ENCODE peak calls at places on chromosome 11, in ten cellular contexts. W is tibial nerve; K is skeletal muscle cell; Y is NB4; P is HCT116; E is left ventricle myocardium inferior; G is psoas muscle; J is small intestine; F is Panc1; M is CD8-positive, alpha-beta T cell. C is an unnamed sample.

GRCh38 chr11:76962583-76963416 is 71.4 kb upstream of the B3GNT6 start:
- DNase-seq in E (no peak), G (no peak), J (peak; percentile 92), P (no peak), M (no peak), Y (peak; percentile 70), F (no peak), K (no peak), W (no peak), C (peak; percentile 88)

GRCh38 chr11:81420668-81421550 is 1312.8 kb downstream of the FAM181B start:
- DNase-seq in K (no peak), M (no peak), J (no peak), Y (no peak), G (no peak), E (no peak), F (no peak), P (no peak), W (no peak), C (no peak)

GRCh38 chr11:108617055-108617454 is 23.5 kb upstream of the EXPH5 start:
- DNase-seq in G (no peak), Y (no peak), K (no peak), M (no peak), F (no peak), J (no peak), E (no peak), P (no peak), W (no peak), C (no peak)

GRCh38 chr11:74462009-74462408 is 5.3 kb downstream of the KCNE3 start:
- DNase-seq in E (peak; percentile 84), F (no peak), J (peak; percentile 61), K (no peak), G (peak; percentile 88), M (no peak), P (no peak), Y (peak; percentile 97), W (peak; percentile 73), C (no peak)

GRCh38 chr11:88434333-88434976 is 96.9 kb upstream of the CTSC start:
- DNase-seq in P (no peak), E (no peak), Y (peak; percentile 28), F (no peak), M (no peak), G (no peak), J (no peak), K (no peak), W (no peak), C (no peak)

GRCh38 chr11:41983458-41983857 is 524.0 kb upstream of the LRRC4C start:
- DNase-seq in E (no peak), M (no peak), P (no peak), F (no peak), W (no peak), K (no peak), G (no peak), J (no peak), Y (no peak), C (no peak)

GRCh38 chr11:26088391-26088790 is 243.5 kb upstream of the ANO3 start:
- DNase-seq in E (no peak), P (no peak), K (peak; percentile 41), Y (no peak), M (no peak), F (no peak), G (no peak), J (no peak), W (no peak), C (no peak)

GRCh38 chr11:125070699-125071254 is 7.7 kb downstream of the SLC37A2 start:
- DNase-seq in E (peak; percentile 52), W (peak; percentile 76), J (peak; percentile 94), P (peak; percentile 39), M (no peak), K (no peak), G (peak; percentile 81), F (no peak), Y (peak; percentile 98), C (no peak)

GRCh38 chr11:69459848-69460539 is 21.5 kb upstream of the LINC01488 start:
- DNase-seq in P (no peak), F (no peak), W (no peak), Y (no peak), M (no peak), G (no peak), J (peak; percentile 88), E (no peak), K (no peak), C (no peak)

GRCh38 chr11:74325649-74326645 is 14.5 kb upstream of the P4HA3 start:
- DNase-seq in K (peak; percentile 86), Y (no peak), M (no peak), P (no peak), G (peak; percentile 94), E (peak; percentile 86), W (peak; percentile 79), J (no peak), F (no peak), C (no peak)

GRCh38 chr11:16598032-16598431 is 140.4 kb upstream of the C11orf58 start:
- DNase-seq in M (no peak), Y (no peak), E (no peak), J (no peak), W (no peak), K (no peak), G (no peak), F (no peak), P (no peak), C (no peak)

GRCh38 chr11:34379081-34379480 is 21.3 kb upstream of the ABTB2 start:
- DNase-seq in E (no peak), M (no peak), P (no peak), F (no peak), G (no peak), W (no peak), Y (peak; percentile 89), J (no peak), K (no peak), C (no peak)

GRCh38 chr11:26947904-26948639 is 45.8 kb upstream of the FIBIN start:
- DNase-seq in P (no peak), W (no peak), F (no peak), J (no peak), Y (no peak), K (peak; percentile 41), G (no peak), E (no peak), M (no peak), C (no peak)

GRCh38 chr11:46345131-46345597 is 2.1 kb upstream of the DGKZ start:
- DNase-seq in E (peak; percentile 75), Y (peak; percentile 93), M (no peak), J (no peak), P (no peak), W (no peak), K (no peak), G (peak; percentile 73), F (no peak), C (no peak)
- H3K4me3 ChIP-seq in E (peak overlapping the region; percentile 84), Y (peak overlapping the region; percentile 93), M (peak overlapping the region; percentile 51), J (no peak overlapping the region), P (no peak overlapping the region), W (peak overlapping the region; percentile 35), K (peak overlapping the region; percentile 29), G (peak overlapping the region; percentile 59), F (no peak overlapping the region), C (no peak overlapping the region)

GRCh38 chr11:6319879-6320410 is 356 bp downstream of the CAVIN3 start:
- DNase-seq in G (peak; percentile 92), P (peak; percentile 76), M (no peak), W (peak; percentile 89), K (peak; percentile 84), E (peak; percentile 96), Y (no peak), J (peak; percentile 59), F (no peak), C (no peak)

GRCh38 chr11:6321356-6321755 is 1.1 kb upstream of the CAVIN3 start:
- DNase-seq in K (no peak), F (no peak), Y (no peak), P (no peak), W (no peak), M (no peak), G (no peak), E (peak; percentile 24), J (no peak), C (no peak)

GRCh38 chr11:6320411-6321207 is at the start of gene CAVIN3:
- DNase-seq in E (peak; percentile 90), P (peak; percentile 48), J (peak; percentile 29), M (no peak), Y (peak; percentile 15), K (peak; percentile 66), G (peak; percentile 92), F (no peak), W (peak; percentile 85), C (no peak)

GRCh38 chr11:6321961-6322362 is 1.7 kb upstream of the CAVIN3 start:
- DNase-seq in M (no peak), W (no peak), K (no peak), J (no peak), E (no peak), G (no peak), P (peak; percentile 52), F (peak; percentile 71), Y (peak; percentile 9), C (no peak)

DNA sequence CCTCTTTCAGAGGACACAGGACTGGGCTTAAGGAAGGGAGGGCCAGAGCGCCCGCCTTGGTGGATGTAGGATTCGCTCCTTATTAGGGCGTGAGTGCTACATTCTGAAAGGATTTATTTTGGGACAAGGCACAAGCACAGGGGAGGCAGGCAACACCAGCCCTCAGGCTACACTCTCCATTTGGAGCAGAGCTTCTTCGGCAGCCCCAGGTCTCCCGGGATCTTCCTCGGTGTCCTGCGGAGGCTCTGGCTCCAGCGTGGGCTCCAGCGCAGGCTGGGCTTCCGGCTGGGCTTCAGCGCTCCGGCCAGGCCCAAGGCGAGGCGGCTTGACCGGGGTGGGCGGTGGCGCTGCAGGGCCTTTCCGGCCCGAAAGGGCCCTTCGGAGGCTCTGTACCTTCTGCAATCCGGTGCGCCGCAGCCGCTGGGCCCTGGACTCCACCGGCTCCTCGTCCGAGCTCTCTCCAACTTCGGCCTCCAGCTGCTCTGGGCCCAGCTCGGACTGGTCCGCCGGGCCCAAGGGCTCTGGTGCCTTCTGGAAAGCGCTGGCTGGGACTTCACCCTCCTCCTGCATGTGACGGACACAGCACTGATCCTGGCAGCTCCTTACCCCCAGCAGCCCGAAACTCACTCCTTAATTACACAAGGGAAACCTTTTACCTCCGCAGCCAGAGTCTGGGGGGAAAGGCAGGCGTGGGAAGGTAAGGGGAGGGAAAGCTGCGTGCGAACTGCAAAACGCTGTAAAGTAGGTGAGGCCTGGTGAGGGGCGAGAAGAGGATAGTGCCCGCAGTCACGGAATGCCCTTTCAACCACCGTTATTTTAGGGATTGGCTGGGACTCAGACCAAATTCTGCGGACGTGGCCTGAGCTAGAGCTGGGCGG is 1.1 kb downstream of the CAVIN3 start:
- DNase-seq in P (no peak), W (peak; percentile 8), K (no peak), Y (no peak), G (peak; percentile 76), M (no peak), J (no peak), E (peak; percentile 71), F (peak; percentile 78), C (no peak)
- H3K4me3 ChIP-seq in P (peak overlapping the region; percentile 64), W (peak overlapping the region; percentile 48), K (peak overlapping the region; percentile 69), Y (no peak overlapping the region), G (peak overlapping the region; percentile 78), M (no peak overlapping the region), J (peak overlapping the region; percentile 0), E (peak overlapping the region; percentile 86), F (peak overlapping the region; percentile 85), C (no peak overlapping the region)

GRCh38 chr11:73139476-73140198 is 2.5 kb downstream of the FCHSD2 start:
- DNase-seq in E (no peak), J (peak; percentile 25), M (no peak), W (no peak), K (no peak), G (no peak), Y (no peak), F (no peak), P (no peak), C (no peak)
- H3K4me3 ChIP-seq in E (peak overlapping the region; percentile 94), J (no peak overlapping the region), M (no peak overlapping the region), W (no peak overlapping the region), K (peak overlapping the region; percentile 80), G (peak overlapping the region; percentile 78), Y (peak overlapping the region; percentile 91), F (peak overlapping the region; percentile 72), P (no peak overlapping the region), C (no peak overlapping the region)

GRCh38 chr11:64553554-64554201 is 37.3 kb upstream of the SLC22A12 start:
- DNase-seq in W (peak; percentile 75), P (no peak), M (peak; percentile 39), E (peak; percentile 64), Y (peak; percentile 55), G (peak; percentile 81), J (peak; percentile 31), K (no peak), F (peak; percentile 39), C (peak; percentile 32)
- H3K4me3 ChIP-seq in W (no peak overlapping the region), P (no peak overlapping the region), M (no peak overlapping the region), E (no peak overlapping the region), Y (no peak overlapping the region), G (no peak overlapping the region), J (no peak overlapping the region), K (no peak overlapping the region), F (no peak overlapping the region), C (no peak overlapping the region)